ENCODE peak calls at places on chromosome 5, in seven cellular contexts. One of them, this sample, is unnamed.

GRCh38 chr5:13613621-13614020 is 330.9 kb downstream of the DNAH5 start:
- DNase-seq in NCI-H1417: no peak
- DNase-seq in MM.1S: no peak
- DNase-seq in effector memory CD4-positive, alpha-beta T cell: no peak
- DNase-seq in MCF 10A: no peak
- DNase-seq in A549: no peak
- DNase-seq in HuH-7: no peak
- DNase-seq in this sample: no peak

GRCh38 chr5:178387856-178388190 is 155.2 kb upstream of the PHYKPL start:
- DNase-seq in NCI-H1417: no peak
- DNase-seq in MM.1S: no peak
- DNase-seq in effector memory CD4-positive, alpha-beta T cell: no peak
- DNase-seq in MCF 10A: no peak
- DNase-seq in A549: no peak
- DNase-seq in HuH-7: no peak
- DNase-seq in this sample: no peak

GRCh38 chr5:65760504-65761275 is 38.7 kb downstream of the NLN start:
- DNase-seq in NCI-H1417: peak
- DNase-seq in MM.1S: peak
- DNase-seq in effector memory CD4-positive, alpha-beta T cell: peak
- DNase-seq in MCF 10A: peak
- DNase-seq in A549: no peak
- DNase-seq in HuH-7: peak
- DNase-seq in this sample: peak

GRCh38 chr5:176636426-176636825 is 6.0 kb downstream of the EIF4E1B start:
- DNase-seq in NCI-H1417: no peak
- DNase-seq in MM.1S: no peak
- DNase-seq in effector memory CD4-positive, alpha-beta T cell: no peak
- DNase-seq in MCF 10A: no peak
- DNase-seq in A549: no peak
- DNase-seq in HuH-7: no peak
- DNase-seq in this sample: no peak

GRCh38 chr5:181259283-181259682 is 1.7 kb downstream of the TRIM52 start:
- DNase-seq in NCI-H1417: no peak
- DNase-seq in MM.1S: no peak
- DNase-seq in effector memory CD4-positive, alpha-beta T cell: no peak
- DNase-seq in MCF 10A: no peak
- DNase-seq in A549: no peak
- DNase-seq in HuH-7: no peak
- DNase-seq in this sample: no peak

GRCh38 chr5:37717613-37718431 is 122.0 kb downstream of the GDNF start:
- DNase-seq in NCI-H1417: peak
- DNase-seq in MM.1S: no peak
- DNase-seq in effector memory CD4-positive, alpha-beta T cell: no peak
- DNase-seq in MCF 10A: peak
- DNase-seq in A549: peak
- DNase-seq in HuH-7: peak
- DNase-seq in this sample: no peak

GRCh38 chr5:96141749-96142148 is 180.1 kb upstream of the ELL2 start:
- DNase-seq in NCI-H1417: no peak
- DNase-seq in MM.1S: no peak
- DNase-seq in effector memory CD4-positive, alpha-beta T cell: no peak
- DNase-seq in MCF 10A: peak
- DNase-seq in A549: no peak
- DNase-seq in HuH-7: no peak
- DNase-seq in this sample: no peak

GRCh38 chr5:69502375-69503143 is 10.0 kb downstream of the OCLN start:
- DNase-seq in NCI-H1417: no peak
- DNase-seq in MM.1S: no peak
- DNase-seq in effector memory CD4-positive, alpha-beta T cell: no peak
- DNase-seq in MCF 10A: peak
- DNase-seq in A549: no peak
- DNase-seq in HuH-7: no peak
- DNase-seq in this sample: peak

GRCh38 chr5:112738180-112738560 is 485 bp downstream of the APC start:
- DNase-seq in NCI-H1417: peak
- DNase-seq in MM.1S: no peak
- DNase-seq in effector memory CD4-positive, alpha-beta T cell: no peak
- DNase-seq in MCF 10A: no peak
- DNase-seq in A549: no peak
- DNase-seq in HuH-7: no peak
- DNase-seq in this sample: peak

GRCh38 chr5:180390441-180391190 is 37.5 kb upstream of the GFPT2 start:
- DNase-seq in NCI-H1417: no peak
- DNase-seq in MM.1S: no peak
- DNase-seq in effector memory CD4-positive, alpha-beta T cell: no peak
- DNase-seq in MCF 10A: peak
- DNase-seq in A549: no peak
- DNase-seq in HuH-7: no peak
- DNase-seq in this sample: no peak

GRCh38 chr5:172288465-172288864 is 4.9 kb upstream of the UBTD2 start:
- DNase-seq in NCI-H1417: no peak
- DNase-seq in MM.1S: no peak
- DNase-seq in effector memory CD4-positive, alpha-beta T cell: no peak
- DNase-seq in MCF 10A: no peak
- DNase-seq in A549: no peak
- DNase-seq in HuH-7: no peak
- DNase-seq in this sample: no peak

GRCh38 chr5:43020294-43020711 is 19.8 kb downstream of the ANXA2R start:
- DNase-seq in NCI-H1417: peak
- DNase-seq in MM.1S: no peak
- DNase-seq in effector memory CD4-positive, alpha-beta T cell: no peak
- DNase-seq in MCF 10A: no peak
- DNase-seq in A549: no peak
- DNase-seq in HuH-7: peak
- DNase-seq in this sample: no peak

GRCh38 chr5:94366811-94367210 is 251.6 kb downstream of the KIAA0825 start:
- DNase-seq in NCI-H1417: no peak
- DNase-seq in MM.1S: no peak
- DNase-seq in effector memory CD4-positive, alpha-beta T cell: no peak
- DNase-seq in MCF 10A: no peak
- DNase-seq in A549: no peak
- DNase-seq in HuH-7: no peak
- DNase-seq in this sample: no peak

GRCh38 chr5:80069918-80070318 is 34.8 kb downstream of the THBS4 start:
- DNase-seq in NCI-H1417: no peak
- DNase-seq in MM.1S: no peak
- DNase-seq in effector memory CD4-positive, alpha-beta T cell: no peak
- DNase-seq in MCF 10A: no peak
- DNase-seq in A549: no peak
- DNase-seq in HuH-7: no peak
- DNase-seq in this sample: no peak

GRCh38 chr5:132024789-132025402 is 13.4 kb upstream of the ACSL6 start:
- DNase-seq in NCI-H1417: no peak
- DNase-seq in MM.1S: no peak
- DNase-seq in effector memory CD4-positive, alpha-beta T cell: no peak
- DNase-seq in MCF 10A: no peak
- DNase-seq in A549: no peak
- DNase-seq in HuH-7: no peak
- DNase-seq in this sample: no peak

GRCh38 chr5:53386341-53386740 is 94.1 kb upstream of the FST start:
- DNase-seq in NCI-H1417: no peak
- DNase-seq in MM.1S: no peak
- DNase-seq in effector memory CD4-positive, alpha-beta T cell: no peak
- DNase-seq in MCF 10A: no peak
- DNase-seq in A549: no peak
- DNase-seq in HuH-7: no peak
- DNase-seq in this sample: no peak

GRCh38 chr5:127002390-127002789 is 28.0 kb downstream of the MARCHF3 start:
- DNase-seq in NCI-H1417: no peak
- DNase-seq in MM.1S: no peak
- DNase-seq in effector memory CD4-positive, alpha-beta T cell: no peak
- DNase-seq in MCF 10A: no peak
- DNase-seq in A549: no peak
- DNase-seq in HuH-7: no peak
- DNase-seq in this sample: no peak

GRCh38 chr5:24905123-24905522 is 260.3 kb upstream of the CDH10 start:
- DNase-seq in NCI-H1417: no peak
- DNase-seq in MM.1S: no peak
- DNase-seq in effector memory CD4-positive, alpha-beta T cell: no peak
- DNase-seq in MCF 10A: peak
- DNase-seq in A549: no peak
- DNase-seq in HuH-7: no peak
- DNase-seq in this sample: no peak

GRCh38 chr5:3394877-3395599 is 200.6 kb upstream of the IRX1 start:
- DNase-seq in NCI-H1417: peak
- DNase-seq in MM.1S: peak
- DNase-seq in effector memory CD4-positive, alpha-beta T cell: no peak
- DNase-seq in MCF 10A: no peak
- DNase-seq in A549: no peak
- DNase-seq in HuH-7: no peak
- DNase-seq in this sample: no peak

GRCh38 chr5:110611817-110612216 is 114.7 kb downstream of the TMEM232 start:
- DNase-seq in NCI-H1417: no peak
- DNase-seq in MM.1S: no peak
- DNase-seq in effector memory CD4-positive, alpha-beta T cell: no peak
- DNase-seq in MCF 10A: no peak
- DNase-seq in A549: no peak
- DNase-seq in HuH-7: no peak
- DNase-seq in this sample: no peak

GRCh38 chr5:9046756-9047481 is 499.0 kb downstream of the SEMA5A start:
- DNase-seq in NCI-H1417: no peak
- DNase-seq in MM.1S: no peak
- DNase-seq in effector memory CD4-positive, alpha-beta T cell: no peak
- DNase-seq in MCF 10A: peak
- DNase-seq in A549: no peak
- DNase-seq in HuH-7: no peak
- DNase-seq in this sample: no peak

GRCh38 chr5:74342948-74343682 is 297.4 kb downstream of the ENC1 start:
- DNase-seq in NCI-H1417: no peak
- DNase-seq in MM.1S: no peak
- DNase-seq in effector memory CD4-positive, alpha-beta T cell: no peak
- DNase-seq in MCF 10A: peak
- DNase-seq in A549: peak
- DNase-seq in HuH-7: no peak
- DNase-seq in this sample: no peak

GRCh38 chr5:10562202-10563131 is 1.4 kb upstream of the ANKRD33B start:
- DNase-seq in NCI-H1417: no peak
- DNase-seq in MM.1S: no peak
- DNase-seq in effector memory CD4-positive, alpha-beta T cell: no peak
- DNase-seq in MCF 10A: no peak
- DNase-seq in A549: no peak
- DNase-seq in HuH-7: no peak
- DNase-seq in this sample: peak

GRCh38 chr5:22621084-22621483 is 232.1 kb downstream of the CDH12 start:
- DNase-seq in NCI-H1417: no peak
- DNase-seq in MM.1S: no peak
- DNase-seq in effector memory CD4-positive, alpha-beta T cell: no peak
- DNase-seq in MCF 10A: no peak
- DNase-seq in A549: no peak
- DNase-seq in HuH-7: no peak
- DNase-seq in this sample: no peak

GRCh38 chr5:96601811-96602244 is 60.3 kb upstream of the CAST start:
- DNase-seq in NCI-H1417: peak
- DNase-seq in MM.1S: peak
- DNase-seq in effector memory CD4-positive, alpha-beta T cell: peak
- DNase-seq in MCF 10A: peak
- DNase-seq in A549: peak
- DNase-seq in HuH-7: peak
- DNase-seq in this sample: peak

GRCh38 chr5:103090791-103091190 is 29.1 kb downstream of the GIN1 start:
- DNase-seq in NCI-H1417: no peak
- DNase-seq in MM.1S: no peak
- DNase-seq in effector memory CD4-positive, alpha-beta T cell: no peak
- DNase-seq in MCF 10A: no peak
- DNase-seq in A549: no peak
- DNase-seq in HuH-7: no peak
- DNase-seq in this sample: no peak

GRCh38 chr5:93076096-93076495 is 504.9 kb downstream of the NR2F1-AS1 start:
- DNase-seq in NCI-H1417: no peak
- DNase-seq in MM.1S: no peak
- DNase-seq in effector memory CD4-positive, alpha-beta T cell: no peak
- DNase-seq in MCF 10A: no peak
- DNase-seq in A549: no peak
- DNase-seq in HuH-7: no peak
- DNase-seq in this sample: no peak

GRCh38 chr5:175181331-175181730 is 262.7 kb downstream of the DRD1 start:
- DNase-seq in NCI-H1417: no peak
- DNase-seq in MM.1S: no peak
- DNase-seq in effector memory CD4-positive, alpha-beta T cell: no peak
- DNase-seq in MCF 10A: no peak
- DNase-seq in A549: no peak
- DNase-seq in HuH-7: no peak
- DNase-seq in this sample: no peak

GRCh38 chr5:158881076-158881880 is 218.4 kb downstream of the EBF1 start:
- DNase-seq in NCI-H1417: no peak
- DNase-seq in MM.1S: no peak
- DNase-seq in effector memory CD4-positive, alpha-beta T cell: no peak
- DNase-seq in MCF 10A: no peak
- DNase-seq in A549: no peak
- DNase-seq in HuH-7: no peak
- DNase-seq in this sample: peak

GRCh38 chr5:72878854-72879253 is 62.4 kb downstream of the TNPO1 start:
- DNase-seq in NCI-H1417: peak
- DNase-seq in MM.1S: no peak
- DNase-seq in effector memory CD4-positive, alpha-beta T cell: no peak
- DNase-seq in MCF 10A: no peak
- DNase-seq in A549: no peak
- DNase-seq in HuH-7: no peak
- DNase-seq in this sample: no peak

GRCh38 chr5:77993799-77994318 is 217.7 kb upstream of the TBCA start:
- DNase-seq in NCI-H1417: peak
- DNase-seq in MM.1S: no peak
- DNase-seq in effector memory CD4-positive, alpha-beta T cell: no peak
- DNase-seq in MCF 10A: no peak
- DNase-seq in A549: no peak
- DNase-seq in HuH-7: no peak
- DNase-seq in this sample: no peak

GRCh38 chr5:137636846-137637515 is 98.9 kb downstream of the KLHL3 start:
- DNase-seq in NCI-H1417: no peak
- DNase-seq in MM.1S: no peak
- DNase-seq in effector memory CD4-positive, alpha-beta T cell: no peak
- DNase-seq in MCF 10A: no peak
- DNase-seq in A549: no peak
- DNase-seq in HuH-7: no peak
- DNase-seq in this sample: no peak

GRCh38 chr5:98938459-98938858 is 9.7 kb upstream of the CHD1 start:
- DNase-seq in NCI-H1417: no peak
- DNase-seq in MM.1S: no peak
- DNase-seq in effector memory CD4-positive, alpha-beta T cell: no peak
- DNase-seq in MCF 10A: no peak
- DNase-seq in A549: no peak
- DNase-seq in HuH-7: no peak
- DNase-seq in this sample: no peak

GRCh38 chr5:6274846-6275543 is 103.4 kb downstream of the MED10 start:
- DNase-seq in NCI-H1417: no peak
- DNase-seq in MM.1S: no peak
- DNase-seq in effector memory CD4-positive, alpha-beta T cell: no peak
- DNase-seq in MCF 10A: no peak
- DNase-seq in A549: no peak
- DNase-seq in HuH-7: no peak
- DNase-seq in this sample: peak

GRCh38 chr5:107284822-107285510 is 385.8 kb downstream of the EFNA5 start:
- DNase-seq in NCI-H1417: no peak
- DNase-seq in MM.1S: no peak
- DNase-seq in effector memory CD4-positive, alpha-beta T cell: no peak
- DNase-seq in MCF 10A: peak
- DNase-seq in A549: no peak
- DNase-seq in HuH-7: no peak
- DNase-seq in this sample: no peak

GRCh38 chr5:13625616-13626198 is 318.8 kb downstream of the DNAH5 start:
- DNase-seq in NCI-H1417: no peak
- DNase-seq in MM.1S: no peak
- DNase-seq in effector memory CD4-positive, alpha-beta T cell: no peak
- DNase-seq in MCF 10A: no peak
- DNase-seq in A549: no peak
- DNase-seq in HuH-7: no peak
- DNase-seq in this sample: no peak

GRCh38 chr5:106258591-106259125 is 1412.1 kb downstream of the EFNA5 start:
- DNase-seq in NCI-H1417: no peak
- DNase-seq in MM.1S: no peak
- DNase-seq in effector memory CD4-positive, alpha-beta T cell: no peak
- DNase-seq in MCF 10A: peak
- DNase-seq in A549: peak
- DNase-seq in HuH-7: no peak
- DNase-seq in this sample: no peak

GRCh38 chr5:82336566-82337351 is 58.6 kb upstream of the RPS23 start:
- DNase-seq in NCI-H1417: no peak
- DNase-seq in MM.1S: no peak
- DNase-seq in effector memory CD4-positive, alpha-beta T cell: no peak
- DNase-seq in MCF 10A: no peak
- DNase-seq in A549: no peak
- DNase-seq in HuH-7: no peak
- DNase-seq in this sample: no peak

This sample was measured in GM12865.